ENCODE peak calls at places on chromosomes 7 and 10, in six cellular contexts. N is B cell; X is GM10248; T is activated CD4-positive, alpha-beta memory T cell treated with anti-CD3 and anti-CD28 coated beads for 36 hours; M is Daoy; H is GM20000. L is an unnamed sample.

GRCh38 chr7:134368851-134369533 is 52.3 kb upstream of the SLC35B4 start:
- DNase-seq in H (no peak), M (peak), T (no peak), N (no peak), X (no peak), L (no peak)

GRCh38 chr10:3538850-3539531 is 246.0 kb downstream of the KLF6 start:
- DNase-seq in X (no peak), T (peak), H (no peak), M (peak), N (no peak), L (no peak)

GRCh38 chr10:32077896-32078295 is 21.7 kb upstream of the KIF5B start:
- DNase-seq in T (no peak), M (peak), N (no peak), H (no peak), X (no peak), L (no peak)

GRCh38 chr7:78530351-78530750 is 731.8 kb downstream of the PHTF2 start:
- DNase-seq in T (no peak), H (no peak), X (no peak), M (no peak), N (no peak), L (no peak)

GRCh38 chr7:23383225-23383624 is 84.1 kb downstream of the MALSU1 start:
- DNase-seq in H (no peak), T (no peak), M (no peak), X (no peak), N (no peak), L (no peak)

GRCh38 chr10:57905866-57906265 is 361.8 kb downstream of the IPMK start:
- DNase-seq in T (no peak), X (no peak), N (no peak), H (no peak), M (no peak), L (no peak)

GRCh38 chr7:142793156-142793555 is 22.4 kb downstream of the PRSS2 start:
- DNase-seq in H (no peak), T (no peak), M (no peak), X (no peak), N (no peak), L (no peak)

GRCh38 chr10:11017575-11018425 is at the start of gene CELF2:
- DNase-seq in X (peak), T (peak), H (peak), M (peak), N (peak), L (peak)

GRCh38 chr10:102673961-102674511 is 29.8 kb downstream of the TRIM8 start:
- DNase-seq in X (peak), T (peak), H (peak), N (peak), M (peak), L (no peak)

GRCh38 chr7:128098629-128099028 is 67.4 kb upstream of the LRRC4 start:
- DNase-seq in T (no peak), N (no peak), M (no peak), X (no peak), H (no peak), L (no peak)

GRCh38 chr7:135169141-135169935 is 1.2 kb downstream of the CYREN start:
- DNase-seq in H (peak), X (peak), T (peak), N (no peak), M (peak), L (peak)

GRCh38 chr7:117592011-117592635 is 112.3 kb downstream of the CFTR start:
- DNase-seq in X (no peak), H (no peak), M (no peak), T (no peak), N (no peak), L (no peak)

GRCh38 chr10:100186253-100186780 is 488 bp upstream of the ERLIN1 start:
- DNase-seq in T (no peak), H (no peak), M (peak), N (peak), X (no peak), L (no peak)

GRCh38 chr10:102796407-102797176 is 40.6 kb downstream of the CYP17A1 start:
- DNase-seq in H (peak), M (peak), N (peak), X (peak), T (peak), L (peak)

GRCh38 chr10:97640868-97641811 is 669 bp downstream of the PI4K2A start:
- DNase-seq in H (peak), N (peak), M (peak), T (peak), X (peak), L (peak)

GRCh38 chr7:148972360-148972759 is 55.9 kb downstream of the PDIA4 start:
- DNase-seq in N (no peak), T (no peak), X (no peak), M (no peak), H (no peak), L (no peak)

GRCh38 chr10:97542169-97543024 is 30.2 kb upstream of the ANKRD2 start:
- DNase-seq in T (peak), M (peak), N (no peak), X (no peak), H (no peak), L (no peak)

GRCh38 chr10:9684186-9684585 is 1333.5 kb upstream of the CELF2 start:
- DNase-seq in M (no peak), N (no peak), X (no peak), H (no peak), T (no peak), L (no peak)

GRCh38 chr10:6191147-6191546 is 11.6 kb upstream of the PFKFB3 start:
- DNase-seq in H (no peak), N (no peak), X (no peak), T (no peak), M (no peak), L (no peak)

GRCh38 chr10:50497758-50498157 is 126.0 kb downstream of the SGMS1 start:
- DNase-seq in T (no peak), N (no peak), H (peak), X (peak), M (peak), L (no peak)

GRCh38 chr7:116933465-116933864 is 19.8 kb upstream of the ST7 start:
- DNase-seq in X (no peak), T (no peak), H (no peak), N (no peak), M (no peak), L (no peak)

GRCh38 chr7:128890306-128891109 is 20.0 kb downstream of the KCP start:
- DNase-seq in N (peak), T (no peak), M (peak), X (no peak), H (no peak), L (no peak)

GRCh38 chr10:15169555-15170407 is 1.3 kb upstream of the NMT2 start:
- DNase-seq in M (no peak), T (peak), N (no peak), X (no peak), H (no peak), L (no peak)

GRCh38 chr7:155257482-155258232 is 40.0 kb upstream of the INSIG1 start:
- DNase-seq in M (peak), H (no peak), X (no peak), T (no peak), N (no peak), L (no peak)

GRCh38 chr10:58586282-58586681 is 73.6 kb downstream of the BICC1 start:
- DNase-seq in H (no peak), X (no peak), M (no peak), T (no peak), N (no peak), L (no peak)

GRCh38 chr10:73095479-73096021 is 1.1 kb downstream of the P4HA1 start:
- DNase-seq in T (peak), M (peak), X (no peak), H (peak), N (peak), L (peak)

GRCh38 chr7:14839307-14839706 is 63.2 kb downstream of the DGKB start:
- DNase-seq in T (no peak), H (no peak), M (no peak), N (no peak), X (no peak), L (no peak)

GRCh38 chr10:129332476-129332875 is 134.6 kb upstream of the MGMT start:
- DNase-seq in T (peak), H (no peak), N (no peak), X (no peak), M (peak), L (peak)

GRCh38 chr10:119817991-119818888 is 54.4 kb downstream of the MCMBP start:
- DNase-seq in H (peak), M (no peak), X (peak), T (peak), N (peak), L (peak)

GRCh38 chr7:66379761-66380160 is 174.6 kb downstream of the TPST1 start:
- DNase-seq in T (no peak), N (no peak), X (no peak), H (no peak), M (peak), L (no peak)

GRCh38 chr10:17984056-17984455 is 32.3 kb downstream of the SLC39A12 start:
- DNase-seq in T (no peak), X (peak), H (peak), M (no peak), N (no peak), L (no peak)

GRCh38 chr10:132844069-132844809 is 58.3 kb upstream of the NKX6-2 start:
- DNase-seq in M (no peak), H (no peak), T (no peak), N (no peak), X (no peak), L (no peak)

GRCh38 chr7:100793806-100794660 is 33.3 kb downstream of the EPHB4 start:
- DNase-seq in X (no peak), H (no peak), N (no peak), M (peak), T (no peak), L (no peak)

GRCh38 chr7:66558201-66558641 is 70.5 kb upstream of the KCTD7 start:
- DNase-seq in T (no peak), N (no peak), M (no peak), X (no peak), H (no peak), L (no peak)

GRCh38 chr10:63819753-63820347 is 298.6 kb downstream of the REEP3 start:
- DNase-seq in M (peak), H (peak), T (peak), X (no peak), N (no peak), L (peak)

GRCh38 chr10:72037266-72037665 is 51.1 kb downstream of the SPOCK2 start:
- DNase-seq in X (no peak), T (no peak), H (no peak), M (no peak), N (no peak), L (no peak)

GRCh38 chr7:116740758-116741462 is 68.9 kb downstream of the MET start:
- DNase-seq in H (no peak), N (no peak), M (no peak), X (no peak), T (no peak), L (no peak)

GRCh38 chr10:128180843-128181242 is 54.6 kb upstream of the MKI67 start:
- DNase-seq in T (peak), H (no peak), X (no peak), N (no peak), M (no peak), L (no peak)

GRCh38 chr7:75559355-75559986 is 67.4 kb downstream of the SPDYE5 start:
- DNase-seq in M (peak), X (no peak), T (no peak), H (no peak), N (no peak), L (no peak)

GRCh38 chr10:29987471-29987870 is 71.9 kb downstream of the JCAD start:
- DNase-seq in T (no peak), M (no peak), H (no peak), N (no peak), X (no peak), L (no peak)